ENCODE peak calls at places on chromosome 16, in seven cellular contexts. G is SW480, M is WTC11, B is HTR-8/SVneo, C is HS-5, Q is caudate nucleus, N is endothelial cell. U is an unnamed sample.

GRCh38 chr16:30054959-30055553 is 10.5 kb upstream of the ALDOA start:
- DNase-seq in G (no peak), M (peak), B (no peak), C (no peak), Q (no peak), N (peak), U (peak)

GRCh38 chr16:70692481-70693203 is 6.8 kb upstream of the MTSS2 start:
- DNase-seq in G (no peak), M (no peak), B (no peak), C (no peak), Q (no peak), N (no peak), U (no peak)

GRCh38 chr16:19876501-19877059 is 8.1 kb downstream of the GPRC5B start:
- DNase-seq in G (no peak), M (no peak), B (no peak), C (no peak), Q (no peak), N (no peak), U (no peak)

GRCh38 chr16:9351440-9351839 is 260.0 kb downstream of the HAPSTR1 start:
- DNase-seq in G (peak), M (no peak), B (no peak), C (no peak), Q (no peak), N (no peak), U (no peak)

GRCh38 chr16:78503501-78504110 is 404.2 kb downstream of the WWOX start:
- DNase-seq in G (peak), M (peak), B (no peak), C (no peak), Q (no peak), N (peak), U (peak)

GRCh38 chr16:1732071-1732470 is 26.1 kb downstream of the MAPK8IP3 start:
- DNase-seq in G (no peak), M (no peak), B (no peak), C (no peak), Q (no peak), N (no peak), U (no peak)

GRCh38 chr16:27333549-27333948 is 19.8 kb downstream of the IL4R start:
- DNase-seq in G (no peak), M (no peak), B (no peak), C (no peak), Q (no peak), N (no peak), U (no peak)

GRCh38 chr16:86676216-86676800 is 98.0 kb downstream of the FOXL1 start:
- DNase-seq in G (no peak), M (no peak), B (no peak), C (no peak), Q (no peak), N (no peak), U (peak)

GRCh38 chr16:84350611-84351400 is 17.5 kb upstream of the ATP2C2 start:
- DNase-seq in G (no peak), M (no peak), B (no peak), C (no peak), Q (no peak), N (no peak), U (no peak)

GRCh38 chr16:88468289-88469129 is 15.4 kb downstream of the ZFPM1 start:
- DNase-seq in G (no peak), M (peak), B (no peak), C (no peak), Q (no peak), N (peak), U (no peak)

GRCh38 chr16:74899786-74900185 is 85.1 kb downstream of the WDR59 start:
- DNase-seq in G (no peak), M (no peak), B (no peak), C (no peak), Q (no peak), N (no peak), U (no peak)

GRCh38 chr16:85393674-85394510 is 219.2 kb upstream of the GSE1 start:
- DNase-seq in G (no peak), M (peak), B (no peak), C (no peak), Q (no peak), N (peak), U (no peak)

GRCh38 chr16:70467113-70467512 is 12.7 kb downstream of the FCSK start:
- DNase-seq in G (no peak), M (no peak), B (no peak), C (no peak), Q (no peak), N (no peak), U (no peak)

GRCh38 chr16:28013878-28014277 is 49.6 kb downstream of the GSG1L start:
- DNase-seq in G (no peak), M (no peak), B (no peak), C (no peak), Q (no peak), N (no peak), U (no peak)

GRCh38 chr16:52743702-52744101 is 196.8 kb upstream of the TOX3 start:
- DNase-seq in G (no peak), M (no peak), B (no peak), C (no peak), Q (no peak), N (no peak), U (no peak)

GRCh38 chr16:58960484-58960883 is 226.4 kb upstream of the GOT2 start:
- DNase-seq in G (no peak), M (peak), B (no peak), C (no peak), Q (no peak), N (no peak), U (no peak)

GRCh38 chr16:25014500-25015147 is 545 bp downstream of the ARHGAP17 start:
- DNase-seq in G (peak), M (peak), B (no peak), C (no peak), Q (peak), N (peak), U (no peak)

GRCh38 chr16:1474796-1475551 is at the start of gene CLCN7:
- DNase-seq in G (peak), M (peak), B (peak), C (peak), Q (peak), N (peak), U (peak)

GRCh38 chr16:745739-746138 is 4.9 kb upstream of the CIAO3 start:
- DNase-seq in G (no peak), M (peak), B (no peak), C (no peak), Q (no peak), N (peak), U (no peak)

GRCh38 chr16:48317614-48318013 is 67.6 kb downstream of the SIAH1 start:
- DNase-seq in G (peak), M (no peak), B (peak), C (peak), Q (no peak), N (no peak), U (no peak)

GRCh38 chr16:85611455-85612190 is 1.5 kb upstream of the GSE1 start:
- DNase-seq in G (peak), M (peak), B (peak), C (peak), Q (peak), N (peak), U (peak)

GRCh38 chr16:65121870-65122723 is at the start of gene CDH11:
- DNase-seq in G (peak), M (peak), B (no peak), C (peak), Q (peak), N (peak), U (no peak)

GRCh38 chr16:69320731-69321073 is 9.6 kb downstream of the VPS4A start:
- DNase-seq in G (no peak), M (no peak), B (no peak), C (no peak), Q (no peak), N (no peak), U (no peak)

U was measured in epithelial cell of prostate.